ENCODE peak calls at places on chromosome 1, in four cellular contexts. Y, X, P and V are unnamed samples.

GRCh38 chr1:147171399-147172167 is 687 bp downstream of the PRKAB2 start:
- DNase-seq in P (no peak), X (peak; percentile 17), Y (no peak), V (peak; percentile 13)

GRCh38 chr1:68197891-68198290 is 34.4 kb downstream of the WLS start:
- DNase-seq in Y (no peak), P (peak; percentile 49), X (no peak), V (peak; percentile 28)

GRCh38 chr1:1285618-1286311 is 5.5 kb downstream of the SCNN1D start:
- DNase-seq in P (no peak), Y (no peak), X (peak; percentile 59), V (no peak)

GRCh38 chr1:174809755-174810280 is 189.9 kb upstream of the CACYBP start:
- DNase-seq in X (no peak), Y (no peak), P (no peak), V (no peak)

GRCh38 chr1:19772053-19772452 is 27.7 kb downstream of the TMCO4 start:
- DNase-seq in Y (no peak), X (no peak), P (no peak), V (no peak)

GRCh38 chr1:226195144-226195543 is 8.6 kb upstream of the ACBD3 start:
- DNase-seq in P (no peak), Y (no peak), X (no peak), V (no peak)

GRCh38 chr1:16012590-16013219 is 5.1 kb downstream of the HSPB7 start:
- DNase-seq in P (peak; percentile 38), Y (peak; percentile 19), X (peak; percentile 95), V (peak; percentile 21)

GRCh38 chr1:28287315-28287714 is 28.0 kb downstream of the SESN2 start:
- DNase-seq in X (no peak), Y (no peak), P (no peak), V (no peak)

GRCh38 chr1:61012365-61012764 is 70.0 kb upstream of the NFIA start:
- DNase-seq in X (peak; percentile 36), Y (no peak), P (no peak), V (no peak)

GRCh38 chr1:232542633-232543032 is 87.3 kb downstream of the SIPA1L2 start:
- DNase-seq in X (no peak), P (no peak), Y (no peak), V (no peak)

GRCh38 chr1:27879374-27880082 is 7.2 kb downstream of the THEMIS2 start:
- DNase-seq in X (peak; percentile 47), P (no peak), Y (no peak), V (no peak)

GRCh38 chr1:53270107-53270506 is 31.8 kb upstream of the MAGOH start:
- DNase-seq in X (no peak), Y (no peak), P (no peak), V (no peak)

GRCh38 chr1:234875328-234875952 is 253.2 kb downstream of the TOMM20 start:
- DNase-seq in Y (no peak), P (no peak), X (no peak), V (no peak)
- H3K4me2 ChIP-seq in Y (no peak overlapping the region), P (no peak overlapping the region), X (peak overlapping the region; percentile 50), V (no peak overlapping the region)

DNA sequence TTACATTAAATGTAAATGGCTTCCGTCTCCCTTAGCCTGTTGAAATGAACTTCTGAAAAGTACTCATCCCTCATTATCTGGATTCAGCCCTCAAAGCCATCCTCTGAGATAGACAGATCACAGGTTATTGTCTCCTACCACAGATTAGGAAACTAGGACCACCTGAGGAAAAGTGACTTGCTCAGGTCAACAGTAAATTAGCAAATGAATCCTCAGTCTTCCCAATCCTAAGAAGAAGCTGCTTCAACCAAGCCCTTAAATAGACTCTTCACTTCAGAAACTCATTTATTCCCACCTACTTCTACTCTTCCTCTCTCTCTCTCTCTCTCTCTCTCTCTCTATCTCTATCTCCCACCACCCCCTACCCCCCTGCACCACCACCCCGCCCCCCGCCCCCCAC is 152.3 kb downstream of the DMRTA2 start:
- DNase-seq in P (no peak), Y (no peak), X (no peak), V (no peak)
- TF ChIP-seq RCOR1 in P (no peak), Y (no peak), X (no peak), V (no peak)

GRCh38 chr1:66932291-66932690 is 7.5 kb downstream of the MIER1 start:
- DNase-seq in P (no peak), X (no peak), Y (no peak), V (no peak)

GRCh38 chr1:66931548-66932124 is 6.8 kb downstream of the MIER1 start:
- DNase-seq in Y (no peak), P (no peak), X (no peak), V (no peak)

GRCh38 chr1:66930823-66931174 is 6.0 kb downstream of the MIER1 start:
- DNase-seq in Y (no peak), P (no peak), X (peak; percentile 15), V (no peak)

GRCh38 chr1:66937529-66938234 is 12.9 kb downstream of the MIER1 start:
- DNase-seq in Y (no peak), P (no peak), X (no peak), V (no peak)

GRCh38 chr1:66933887-66934700 is 9.3 kb downstream of the MIER1 start:
- DNase-seq in P (no peak), X (no peak), Y (no peak), V (no peak)
- H3K4me2 ChIP-seq in P (peak overlapping the region; percentile 60), X (peak overlapping the region; percentile 70), Y (peak overlapping the region; percentile 78), V (peak overlapping the region; percentile 89)

DNA sequence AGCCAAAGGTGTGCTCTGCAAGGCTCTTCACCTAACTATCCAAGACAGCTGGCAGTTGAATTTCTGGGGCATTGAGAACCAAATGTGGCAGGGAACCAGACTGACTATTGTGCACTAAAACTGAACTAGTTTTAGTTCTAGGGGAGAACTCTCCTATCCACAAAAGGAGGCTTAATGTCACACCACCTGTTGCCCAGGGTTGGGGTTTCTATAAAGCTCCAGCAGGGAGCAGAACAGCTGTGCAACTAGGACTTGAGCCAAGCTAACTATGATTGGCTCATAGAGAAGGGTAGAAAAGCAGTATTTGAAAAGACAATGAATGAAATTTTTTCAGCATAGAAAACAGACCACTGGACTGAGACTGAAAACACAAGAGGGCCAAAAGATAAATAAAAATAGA is 53.4 kb upstream of the FGGY start:
- DNase-seq in P (no peak), X (no peak), Y (no peak), V (no peak)
- TF ChIP-seq RCOR1 in P (no peak), X (no peak), Y (no peak), V (no peak)